ENCODE peak calls at places on chromosomes 6 and 20, in six cellular contexts. One of them, this sample, is unnamed.

GRCh38 chr6:125153541-125154183 is at the start of gene TPD52L1:
- DNase-seq in tibial artery: peak; percentile 92
- DNase-seq in KG1: peak; percentile 16
- DNase-seq in T-helper 17 cell: peak; percentile 20
- DNase-seq in fibroblast of pulmonary artery: peak; percentile 64
- DNase-seq in NCI-H1417 treated with DMSO at 0.1 percent for 48 hours: no peak
- DNase-seq in this sample: peak; percentile 75

GRCh38 chr6:39365281-39366074 is 43.0 kb upstream of the KCNK16 start:
- DNase-seq in T-helper 17 cell: no peak
- DNase-seq in NCI-H1417 treated with DMSO at 0.1 percent for 48 hours: no peak
- DNase-seq in KG1: no peak
- DNase-seq in fibroblast of pulmonary artery: peak; percentile 22
- DNase-seq in tibial artery: no peak
- DNase-seq in this sample: peak; percentile 75

GRCh38 chr6:37507690-37508421 is 8.2 kb upstream of the CCDC167 start:
- DNase-seq in T-helper 17 cell: no peak
- DNase-seq in KG1: no peak
- DNase-seq in NCI-H1417 treated with DMSO at 0.1 percent for 48 hours: peak; percentile 30
- DNase-seq in tibial artery: no peak
- DNase-seq in fibroblast of pulmonary artery: no peak
- DNase-seq in this sample: no peak

GRCh38 chr20:22511943-22512910 is 72.1 kb downstream of the FOXA2 start:
- DNase-seq in tibial artery: no peak
- DNase-seq in NCI-H1417 treated with DMSO at 0.1 percent for 48 hours: peak; percentile 81
- DNase-seq in KG1: no peak
- DNase-seq in T-helper 17 cell: no peak
- DNase-seq in fibroblast of pulmonary artery: peak; percentile 12
- DNase-seq in this sample: no peak

GRCh38 chr6:148509789-148510581 is 167.3 kb downstream of the SASH1 start:
- DNase-seq in fibroblast of pulmonary artery: peak; percentile 97
- DNase-seq in NCI-H1417 treated with DMSO at 0.1 percent for 48 hours: peak; percentile 27
- DNase-seq in tibial artery: peak; percentile 92
- DNase-seq in T-helper 17 cell: no peak
- DNase-seq in KG1: no peak
- DNase-seq in this sample: peak; percentile 100

GRCh38 chr6:32191696-32192607 is 491 bp downstream of the GPSM3 start:
- DNase-seq in T-helper 17 cell: no peak
- DNase-seq in KG1: no peak
- DNase-seq in tibial artery: peak; percentile 70
- DNase-seq in fibroblast of pulmonary artery: no peak
- DNase-seq in NCI-H1417 treated with DMSO at 0.1 percent for 48 hours: no peak
- DNase-seq in this sample: no peak

GRCh38 chr6:57205550-57206328 is 16.4 kb downstream of the RAB23 start:
- DNase-seq in T-helper 17 cell: no peak
- DNase-seq in NCI-H1417 treated with DMSO at 0.1 percent for 48 hours: no peak
- DNase-seq in tibial artery: no peak
- DNase-seq in KG1: no peak
- DNase-seq in fibroblast of pulmonary artery: no peak
- DNase-seq in this sample: peak; percentile 24

GRCh38 chr6:129525055-129525454 is 184.9 kb downstream of the ARHGAP18 start:
- DNase-seq in KG1: no peak
- DNase-seq in fibroblast of pulmonary artery: no peak
- DNase-seq in tibial artery: no peak
- DNase-seq in NCI-H1417 treated with DMSO at 0.1 percent for 48 hours: no peak
- DNase-seq in T-helper 17 cell: no peak
- DNase-seq in this sample: peak; percentile 37

GRCh38 chr6:43682724-43683429 is 4.7 kb downstream of the MRPS18A start:
- DNase-seq in T-helper 17 cell: no peak
- DNase-seq in KG1: no peak
- DNase-seq in fibroblast of pulmonary artery: no peak
- DNase-seq in NCI-H1417 treated with DMSO at 0.1 percent for 48 hours: no peak
- DNase-seq in tibial artery: no peak
- DNase-seq in this sample: no peak